ENCODE peak calls at places on chromosomes 12 and 14, in nine cellular contexts. Q is pulmonary artery endothelial cell, S is activated T-cell treated with anti-CD3 and anti-CD28 coated beads for 24 hours, K is GOT3, I is GM04504, M is AG10803, Y is EL, X is cardiac fibroblast, G is amniotic stem cell. Z is an unnamed sample.

GRCh38 chr12:121512561-121512960 is 68.3 kb downstream of the KDM2B start:
- DNase-seq in I (no peak), M (no peak), S (no peak), Q (no peak), G (no peak), Y (no peak), X (no peak), K (no peak), Z (no peak)

GRCh38 chr12:12349711-12350665 is at the start of gene MANSC1:
- DNase-seq in S (peak; percentile 26), M (peak; percentile 29), I (no peak), X (peak; percentile 48), K (no peak), G (no peak), Y (peak; percentile 50), Q (no peak), Z (no peak)

GRCh38 chr14:101254805-101255764 is 306.2 kb upstream of the DIO3 start:
- DNase-seq in G (no peak), M (no peak), I (no peak), K (no peak), Y (no peak), S (no peak), X (peak; percentile 3), Q (no peak), Z (no peak)

GRCh38 chr12:49944046-49944445 is 6.5 kb upstream of the AQP2 start:
- DNase-seq in Y (no peak), X (no peak), G (no peak), Q (no peak), S (no peak), M (no peak), I (no peak), K (no peak), Z (no peak)

GRCh38 chr12:21631367-21631766 is 26.3 kb downstream of the LDHB start:
- DNase-seq in X (no peak), K (no peak), Q (no peak), S (no peak), Y (no peak), M (no peak), G (no peak), I (no peak), Z (no peak)

GRCh38 chr12:57576613-57577160 is 14.3 kb upstream of the PIP4K2C start:
- DNase-seq in X (no peak), I (no peak), Q (no peak), G (no peak), S (no peak), M (no peak), K (no peak), Y (peak; percentile 31), Z (no peak)

GRCh38 chr12:31951008-31951407 is 8.2 kb upstream of the RESF1 start:
- DNase-seq in Q (no peak), X (no peak), G (no peak), I (no peak), S (no peak), M (no peak), K (no peak), Y (no peak), Z (no peak)

GRCh38 chr12:104138747-104139186 is 757 bp upstream of the NFYB start:
- DNase-seq in G (no peak), Q (no peak), K (no peak), Y (no peak), X (no peak), I (no peak), M (peak; percentile 15), S (no peak), Z (no peak)

GRCh38 chr14:69999246-69999645 is 120.0 kb downstream of the SMOC1 start:
- DNase-seq in G (no peak), X (peak; percentile 50), Q (peak; percentile 55), K (no peak), Y (peak; percentile 29), M (no peak), S (no peak), I (no peak), Z (peak; percentile 98)

GRCh38 chr14:68397371-68397779 is 395.5 kb downstream of the ZFP36L1 start:
- DNase-seq in S (no peak), Y (no peak), Q (no peak), X (no peak), I (no peak), K (no peak), M (peak; percentile 49), G (no peak), Z (no peak)

GRCh38 chr14:92493024-92493423 is 20.6 kb upstream of the RIN3 start:
- DNase-seq in M (no peak), S (no peak), Q (no peak), Y (no peak), I (no peak), K (no peak), X (no peak), G (no peak), Z (no peak)

GRCh38 chr12:67047634-67048033 is 221.5 kb upstream of the CAND1 start:
- DNase-seq in K (no peak), G (no peak), S (no peak), X (no peak), M (no peak), Q (no peak), I (no peak), Y (no peak), Z (no peak)

GRCh38 chr14:72607386-72608125 is 286.3 kb downstream of the DPF3 start:
- DNase-seq in I (no peak), X (no peak), G (peak; percentile 20), K (no peak), M (peak; percentile 46), Q (no peak), Y (peak; percentile 80), S (no peak), Z (no peak)

GRCh38 chr12:101407054-101407437 is 526 bp downstream of the ARL1 start:
- DNase-seq in I (peak; percentile 10), M (no peak), Q (no peak), X (no peak), G (peak; percentile 45), S (peak; percentile 16), K (no peak), Y (no peak), Z (peak; percentile 11)

GRCh38 chr12:63918788-63919300 is 74.3 kb downstream of the SRGAP1 start:
- DNase-seq in I (no peak), S (no peak), K (no peak), Y (peak; percentile 96), X (peak; percentile 61), M (peak; percentile 90), G (peak; percentile 55), Q (no peak), Z (peak; percentile 83)